ENCODE peak calls at places on chromosome 13, in six cellular contexts. K, W, B, O, X and V are unnamed samples.

GRCh38 chr13:26021516-26021915 is 30.3 kb downstream of the SHISA2 start:
- DNase-seq in K (no peak), X (no peak), O (no peak), B (no peak), W (no peak), V (no peak)

GRCh38 chr13:53015044-53015443 is 13.6 kb upstream of the OLFM4 start:
- DNase-seq in K (no peak), O (no peak), B (no peak), W (no peak), X (no peak), V (no peak)

GRCh38 chr13:110593430-110594130 is 21.8 kb upstream of the NAXD start:
- DNase-seq in W (peak), X (no peak), K (no peak), B (no peak), O (no peak), V (no peak)

GRCh38 chr13:40313269-40314200 is 352.9 kb downstream of the FOXO1 start:
- DNase-seq in K (no peak), X (no peak), O (no peak), W (no peak), B (no peak), V (no peak)

GRCh38 chr13:60584976-60585375 is 188.0 kb downstream of the TDRD3 start:
- DNase-seq in O (no peak), W (peak), X (no peak), B (no peak), K (no peak), V (no peak)

GRCh38 chr13:29676941-29677452 is 81.5 kb upstream of the SLC7A1 start:
- DNase-seq in O (peak), X (no peak), K (no peak), B (no peak), W (peak), V (no peak)

GRCh38 chr13:91544723-91545122 is 146.3 kb downstream of the GPC5 start:
- DNase-seq in K (peak), W (peak), X (no peak), O (no peak), B (no peak), V (no peak)

GRCh38 chr13:37476874-37477273 is 121.7 kb downstream of the POSTN start:
- DNase-seq in X (no peak), K (no peak), O (no peak), B (no peak), W (peak), V (no peak)

GRCh38 chr13:75762066-75762937 is 126.2 kb downstream of the LMO7 start:
- DNase-seq in B (no peak), O (no peak), X (no peak), K (no peak), W (no peak), V (no peak)

GRCh38 chr13:45331123-45331619 is 9.8 kb downstream of the TPT1 start:
- DNase-seq in W (no peak), B (no peak), O (no peak), K (no peak), X (no peak), V (no peak)

GRCh38 chr13:107457686-107458085 is 757.6 kb downstream of the LIG4 start:
- DNase-seq in B (no peak), K (no peak), W (peak), O (no peak), X (no peak), V (no peak)

GRCh38 chr13:104357174-104357573 is 1291.0 kb upstream of the SLC10A2 start:
- DNase-seq in B (no peak), O (no peak), X (no peak), W (peak), K (no peak), V (no peak)